ENCODE peak calls at places on chromosomes 4 and X, in seven cellular contexts. X, R, C, U, Q, G and A are unnamed samples.

GRCh38 chr4:37389967-37390580 is 145.5 kb downstream of the NWD2 start:
- DNase-seq in G (no peak), U (peak), C (peak), X (peak), R (peak), Q (peak), A (peak)

GRCh38 chr4:110087116-110087708 is 111.2 kb downstream of the ELOVL6 start:
- DNase-seq in C (no peak), Q (peak), U (no peak), R (peak), G (peak), X (no peak), A (peak)

GRCh38 chr4:2712261-2712842 is 43.8 kb downstream of the TNIP2 start:
- DNase-seq in Q (peak), R (no peak), U (peak), C (no peak), X (no peak), G (no peak), A (peak)

GRCh38 chrX:150478496-150479492 is 89.6 kb upstream of the MTM1 start:
- DNase-seq in R (no peak), C (no peak), Q (no peak), X (peak), U (no peak), G (no peak), A (no peak)

GRCh38 chr4:137106287-137106686 is 426.0 kb downstream of the PCDH18 start:
- DNase-seq in G (no peak), C (no peak), X (no peak), R (no peak), Q (no peak), U (no peak), A (no peak)

GRCh38 chr4:127236875-127237274 is 395.9 kb upstream of the INTU start:
- DNase-seq in U (no peak), C (no peak), X (no peak), R (no peak), G (no peak), Q (no peak), A (no peak)

GRCh38 chr4:43132010-43132582 is 239.6 kb downstream of the GRXCR1 start:
- DNase-seq in R (peak), X (peak), U (peak), C (peak), Q (peak), G (no peak), A (peak)

GRCh38 chr4:51853027-51853682 is 10.2 kb downstream of the DCUN1D4 start:
- DNase-seq in Q (peak), C (peak), U (peak), G (no peak), R (no peak), X (no peak), A (no peak)

GRCh38 chr4:111960241-111960667 is 185.0 kb upstream of the FAM241A start:
- DNase-seq in C (no peak), U (no peak), X (peak), G (no peak), R (peak), Q (peak), A (peak)

GRCh38 chrX:51891821-51892551 is 1.4 kb upstream of the MAGED1 start:
- DNase-seq in G (no peak), Q (peak), X (no peak), C (no peak), U (peak), R (no peak), A (peak)

GRCh38 chrX:115968436-115969252 is 201.9 kb upstream of the AGTR2 start:
- DNase-seq in X (peak), G (no peak), C (no peak), U (peak), Q (peak), R (peak), A (no peak)

GRCh38 chr4:41613362-41613761 is 75.4 kb downstream of the LIMCH1 start:
- DNase-seq in X (no peak), G (no peak), U (peak), Q (peak), C (no peak), R (no peak), A (no peak)

GRCh38 chr4:78650106-78651021 is 98.8 kb downstream of the ANXA3 start:
- DNase-seq in C (peak), Q (peak), G (peak), X (no peak), R (peak), U (no peak), A (no peak)

GRCh38 chr4:138230048-138230447 is 12.1 kb downstream of the SLC7A11 start:
- DNase-seq in X (no peak), Q (no peak), G (no peak), U (no peak), R (no peak), C (no peak), A (no peak)

GRCh38 chr4:138235419-138235952 is 6.7 kb downstream of the SLC7A11 start:
- DNase-seq in Q (peak), U (no peak), X (no peak), R (peak), C (peak), G (peak), A (peak)

GRCh38 chr4:138234254-138234653 is 7.9 kb downstream of the SLC7A11 start:
- DNase-seq in C (no peak), Q (no peak), X (no peak), U (no peak), G (no peak), R (no peak), A (no peak)

GRCh38 chr4:138233313-138233712 is 8.8 kb downstream of the SLC7A11 start:
- DNase-seq in G (no peak), U (no peak), Q (no peak), C (no peak), R (no peak), X (no peak), A (no peak)

DNA sequence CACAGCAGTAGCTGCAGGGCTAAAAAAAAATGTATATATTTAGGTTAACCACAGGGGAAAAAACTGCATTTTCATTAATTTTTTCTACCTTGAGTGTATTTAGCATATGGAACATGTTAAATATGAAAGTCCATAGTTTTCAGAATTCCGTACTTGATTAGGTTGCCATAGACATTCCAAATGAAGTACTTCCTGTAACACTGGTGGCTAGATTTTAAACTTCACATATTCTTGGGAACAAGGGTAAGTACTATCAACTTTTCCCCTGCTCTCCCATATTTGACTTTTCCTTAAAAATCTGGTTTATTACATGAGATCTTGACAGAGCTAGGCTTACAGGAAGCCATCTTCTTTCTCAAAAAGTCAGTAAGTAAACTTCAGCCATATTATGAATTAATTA is 9.8 kb downstream of the SLC7A11 start:
- DNase-seq in X (no peak), G (no peak), R (no peak), U (no peak), C (no peak), Q (no peak), A (no peak)
- TF ChIP-seq CTCF in X (no peak), G (no peak), R (no peak), U (no peak), C (no peak), Q (no peak), A (no peak)

DNA sequence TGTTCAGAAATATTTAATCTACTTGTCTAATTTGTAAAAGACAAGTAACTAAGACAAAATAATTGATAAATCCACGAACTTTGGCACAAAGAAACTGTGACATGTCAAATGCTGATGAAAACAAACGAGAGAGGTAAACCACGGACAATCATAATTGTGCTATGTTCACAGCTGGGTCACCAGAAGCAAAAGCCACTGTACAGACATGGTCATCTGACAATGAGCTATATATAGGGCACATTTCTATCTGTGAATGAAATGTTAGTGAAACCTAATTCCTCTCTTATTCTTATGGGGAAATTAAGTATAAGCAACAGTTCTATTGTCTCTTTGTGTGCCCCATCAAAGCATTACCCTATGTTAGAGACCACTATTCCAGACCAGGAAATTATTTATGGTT is 444.0 kb upstream of the TRAM1L1 start:
- DNase-seq in X (peak), G (no peak), R (no peak), C (no peak), Q (no peak), U (no peak), A (no peak)
- TF ChIP-seq EZH2 in X (no peak), G (no peak), R (no peak), C (no peak), Q (no peak), U (no peak), A (no peak)

GRCh38 chr4:184385705-184386141 is 88.6 kb downstream of the IRF2 start:
- DNase-seq in U (peak), R (peak), C (no peak), X (peak), G (no peak), Q (no peak), A (no peak)
- H3K27ac ChIP-seq in U (peak), R (peak), C (peak), X (peak), G (no peak), Q (no peak), A (peak)

GRCh38 chr4:53620956-53621355 is 29.7 kb upstream of the LNX1 start:
- DNase-seq in G (no peak), Q (no peak), C (no peak), U (peak), X (no peak), R (no peak), A (no peak)
- TF ChIP-seq CTCF in G (peak), Q (peak), C (peak), U (peak), X (no peak), R (peak), A (peak)

GRCh38 chr4:30719363-30720020 is 677 bp upstream of the PCDH7 start:
- DNase-seq in R (peak), U (peak), Q (peak), G (no peak), C (no peak), X (no peak), A (peak)
- TF ChIP-seq EZH2 in R (no peak), U (peak), Q (no peak), G (no peak), C (no peak), X (no peak), A (no peak)

GRCh38 chr4:113537183-113537977 is 224.2 kb downstream of the CAMK2D start:
- DNase-seq in X (no peak), Q (no peak), R (no peak), C (no peak), G (no peak), U (no peak), A (no peak)
- H3K27ac ChIP-seq in X (no peak), Q (no peak), R (no peak), C (no peak), G (no peak), U (no peak), A (no peak)

GRCh38 chrX:145825896-145826295 is 8.3 kb downstream of the SLITRK2 start:
- DNase-seq in U (peak), X (peak), G (no peak), Q (no peak), C (no peak), R (no peak), A (peak)
- TF ChIP-seq CTCF in U (peak), X (peak), G (no peak), Q (peak), C (peak), R (no peak), A (peak)

GRCh38 chr4:163930086-163930485 is 435.6 kb downstream of the TMA16 start:
- DNase-seq in Q (no peak), C (no peak), R (no peak), X (no peak), G (no peak), U (no peak), A (no peak)

DNA sequence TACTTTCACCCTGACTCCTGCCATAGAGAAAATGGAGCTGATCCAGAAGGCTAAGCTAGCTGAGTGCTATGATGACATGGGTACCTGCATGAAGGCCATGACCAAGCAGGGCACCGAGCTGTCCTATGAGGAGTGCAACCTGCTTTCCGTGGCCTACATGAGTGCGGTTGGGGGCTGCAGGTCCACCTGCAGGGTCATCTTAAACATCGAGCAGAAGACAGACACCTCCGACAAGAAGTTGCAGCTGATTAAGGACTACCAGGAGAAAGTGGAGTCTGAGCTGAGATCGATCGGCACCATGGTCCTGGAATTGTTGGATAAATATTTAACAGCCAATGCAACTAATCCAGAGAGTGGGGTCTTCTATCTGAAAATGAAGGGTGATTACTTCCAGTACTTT is 438.0 kb downstream of the TMA16 start:
- DNase-seq in R (no peak), X (no peak), C (no peak), Q (no peak), U (no peak), G (no peak), A (no peak)
- TF ChIP-seq EZH2 in R (no peak), X (no peak), C (no peak), Q (no peak), U (no peak), G (no peak), A (no peak)